ENCODE peak calls at places on chromosomes 3 and 15, in five cellular contexts. D is glutamatergic neuron, I is heart left ventricle, N is cardiac muscle cell, J is pancreas. R is an unnamed sample.

GRCh38 chr3:129001101-129001816 is at the start of gene EFCC1:
- DNase-seq in D (peak), I (peak), N (peak), J (no peak), R (peak)

GRCh38 chr15:88243895-88244787 is 12.4 kb downstream of the NTRK3 start:
- DNase-seq in D (peak), I (no peak), N (peak), J (no peak), R (peak)

GRCh38 chr3:4680881-4681300 is 187.7 kb downstream of the ITPR1 start:
- DNase-seq in D (no peak), I (no peak), N (no peak), J (no peak), R (no peak)

GRCh38 chr15:40291088-40291574 is 8.3 kb upstream of the ANKRD63 start:
- DNase-seq in D (peak), I (peak), N (peak), J (peak), R (peak)

GRCh38 chr15:69530234-69530633 is 77.6 kb downstream of the RPLP1 start:
- DNase-seq in D (no peak), I (no peak), N (no peak), J (no peak), R (no peak)

GRCh38 chr15:58179206-58179605 is 41.0 kb downstream of the AQP9 start:
- DNase-seq in D (no peak), I (no peak), N (no peak), J (no peak), R (no peak)

GRCh38 chr15:31216210-31216911 is 110.3 kb upstream of the KLF13 start:
- DNase-seq in D (peak), I (peak), N (peak), J (peak), R (peak)

GRCh38 chr3:9028134-9028533 is 64.9 kb upstream of the RAD18 start:
- DNase-seq in D (no peak), I (peak), N (no peak), J (peak), R (no peak)

GRCh38 chr3:72776-73175 is 123.8 kb upstream of the CHL1 start:
- DNase-seq in D (no peak), I (no peak), N (no peak), J (no peak), R (no peak)

GRCh38 chr3:136861890-136862610 is at the start of gene NCK1:
- DNase-seq in D (peak), I (peak), N (peak), J (peak), R (peak)

GRCh38 chr3:17182158-17182557 is 297.4 kb downstream of the PLCL2 start:
- DNase-seq in D (no peak), I (no peak), N (no peak), J (no peak), R (no peak)

GRCh38 chr3:15974647-15975046 is 176.9 kb upstream of the ANKRD28 start:
- DNase-seq in D (no peak), I (no peak), N (no peak), J (no peak), R (no peak)
- TF ChIP-seq CTCF in D (peak), I (no peak), N (no peak), J (no peak), R (peak)

GRCh38 chr3:49998326-49998725 is 58.4 kb downstream of the RBM6 start:
- DNase-seq in D (no peak), I (no peak), N (no peak), J (no peak), R (no peak)
- TF ChIP-seq CTCF in D (no peak), I (no peak), N (no peak), J (no peak), R (no peak)

DNA sequence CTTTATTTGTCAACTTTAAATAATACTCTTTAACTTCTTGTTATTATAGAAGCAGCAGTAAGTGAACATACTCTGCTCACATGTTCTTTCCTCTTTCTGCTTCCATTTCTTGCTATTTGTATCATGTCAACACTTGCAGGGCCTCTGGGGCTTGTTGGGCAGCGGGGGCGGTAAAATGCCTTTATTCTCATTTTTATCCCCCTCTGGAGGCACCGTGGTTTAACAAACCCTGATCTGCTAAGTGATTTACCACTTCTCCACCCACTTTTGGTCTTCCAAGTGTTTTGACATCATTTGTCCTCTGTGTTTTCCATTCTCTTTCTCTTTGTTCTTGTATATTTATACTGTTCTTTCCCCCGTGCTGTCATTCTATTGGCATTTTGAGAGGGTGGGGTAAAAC is 33.9 kb downstream of the SCN10A start:
- DNase-seq in D (no peak), I (no peak), N (no peak), J (no peak), R (no peak)
- TF ChIP-seq CTCF in D (no peak), I (no peak), N (no peak), J (no peak), R (no peak)

GRCh38 chr15:25543156-25543555 is 104.3 kb upstream of the UBE3A start:
- DNase-seq in D (no peak), I (peak), N (peak), J (no peak), R (no peak)
- TF ChIP-seq CTCF in D (no peak), I (no peak), N (no peak), J (no peak), R (no peak)

DNA sequence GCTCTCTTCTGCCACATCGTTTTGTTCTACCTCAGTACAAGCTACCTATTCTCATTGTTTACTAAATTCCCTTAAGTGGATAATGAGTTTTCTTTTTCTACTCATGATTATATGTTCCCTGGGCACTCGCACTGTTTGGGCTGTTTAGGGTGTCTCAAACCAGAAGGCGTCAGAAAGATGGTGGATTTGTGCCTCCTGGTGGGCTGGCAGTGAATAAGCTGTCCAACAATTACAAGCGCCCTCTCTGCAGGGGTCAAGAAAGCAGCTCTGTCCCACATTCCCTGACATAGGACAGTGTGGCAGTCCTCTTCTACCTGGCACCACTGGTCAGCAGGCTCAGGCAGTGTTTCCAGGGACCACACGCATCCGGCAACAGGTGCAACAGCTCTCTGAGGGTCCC is 173.4 kb upstream of the PPP2R3A start:
- DNase-seq in D (no peak), I (no peak), N (no peak), J (no peak), R (peak)
- TF ChIP-seq CTCF in D (no peak), I (no peak), N (no peak), J (no peak), R (peak)

GRCh38 chr3:13501958-13502790 is 22.1 kb downstream of the HDAC11 start:
- DNase-seq in D (no peak), I (peak), N (no peak), J (peak), R (no peak)

GRCh38 chr3:13501056-13501455 is 20.9 kb downstream of the HDAC11 start:
- DNase-seq in D (no peak), I (peak), N (no peak), J (peak), R (no peak)

GRCh38 chr3:13501527-13501926 is 21.4 kb downstream of the HDAC11 start:
- DNase-seq in D (no peak), I (no peak), N (no peak), J (peak), R (no peak)

GRCh38 chr3:13498354-13499060 is 18.4 kb downstream of the HDAC11 start:
- DNase-seq in D (no peak), I (peak), N (no peak), J (peak), R (no peak)

DNA sequence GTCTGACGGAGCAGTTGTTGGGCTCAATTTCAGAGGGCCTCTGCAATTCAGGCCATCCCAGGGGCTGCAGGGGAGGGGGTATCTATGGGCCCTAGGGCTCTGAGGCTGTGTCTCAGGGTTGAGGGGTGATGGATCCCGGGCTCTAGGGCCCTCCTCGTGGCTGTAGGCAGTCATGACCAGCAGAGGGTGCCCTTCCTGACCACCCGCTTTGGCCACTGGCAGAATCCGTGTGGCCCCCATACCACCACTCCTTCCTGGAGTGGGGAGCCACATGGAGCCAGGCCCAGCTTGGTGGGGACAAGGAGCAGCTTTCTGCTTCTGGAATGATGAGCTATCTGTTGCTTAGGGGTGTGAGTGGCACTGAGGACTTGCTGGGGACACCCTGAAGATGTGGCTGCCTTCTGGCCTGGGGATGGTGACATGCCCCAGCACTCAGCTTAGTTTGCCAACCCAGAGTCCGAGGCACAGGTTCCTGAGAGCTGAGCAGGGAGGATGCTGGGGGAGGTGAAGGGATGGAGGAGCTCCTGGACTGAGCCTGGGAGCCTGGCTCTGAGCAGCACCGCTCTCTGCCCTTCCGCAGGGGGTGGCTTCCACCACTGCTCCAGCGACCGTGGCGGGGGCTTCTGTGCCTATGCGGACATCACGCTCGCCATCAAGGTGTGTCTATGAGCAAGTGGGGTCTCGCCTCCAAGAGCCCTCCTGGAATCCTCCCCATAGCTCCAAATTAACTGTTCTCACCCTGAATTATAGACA is 20.2 kb downstream of the HDAC11 start:
- DNase-seq in D (peak), I (peak), N (peak), J (peak), R (peak)
- TF ChIP-seq CTCF in D (peak), I (peak), N (peak), J (no peak), R (peak)

GRCh38 chr3:192487032-192487431 is 240.3 kb downstream of the FGF12 start:
- DNase-seq in D (no peak), I (no peak), N (no peak), J (no peak), R (no peak)

GRCh38 chr3:192489579-192489978 is 237.8 kb downstream of the FGF12 start:
- DNase-seq in D (no peak), I (no peak), N (peak), J (no peak), R (no peak)

GRCh38 chr3:192494176-192494575 is 233.2 kb downstream of the FGF12 start:
- DNase-seq in D (no peak), I (no peak), N (no peak), J (no peak), R (no peak)

DNA sequence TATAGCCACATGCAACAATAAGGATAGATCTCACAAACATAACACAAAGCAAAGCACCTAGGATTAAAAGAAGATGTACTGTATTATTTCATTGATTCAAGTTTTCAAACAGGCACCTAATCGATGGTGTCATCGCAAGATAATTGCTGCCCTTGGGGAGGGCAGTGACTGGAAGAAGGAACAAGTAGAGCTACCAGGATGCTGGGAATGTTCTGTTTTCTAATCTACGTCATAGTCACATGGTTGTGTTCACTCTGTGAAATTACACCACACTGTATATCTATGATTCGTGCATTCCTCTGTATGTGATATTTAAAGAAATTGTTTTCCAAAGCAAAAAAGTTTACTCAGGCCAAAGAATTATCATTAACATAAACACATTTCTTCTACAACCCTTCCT is 236.6 kb downstream of the FGF12 start:
- DNase-seq in D (no peak), I (no peak), N (no peak), J (no peak), R (no peak)
- TF ChIP-seq CTCF in D (no peak), I (no peak), N (no peak), J (no peak), R (no peak)

GRCh38 chr3:44318929-44319328 is 19.6 kb upstream of the TCAIM start:
- DNase-seq in D (peak), I (no peak), N (no peak), J (no peak), R (no peak)
- TF ChIP-seq CTCF in D (no peak), I (no peak), N (no peak), J (no peak), R (no peak)

GRCh38 chr15:63157066-63157890 is at the start of gene RPS27L:
- DNase-seq in D (peak), I (peak), N (peak), J (peak), R (peak)

GRCh38 chr15:63156086-63156707 is 1.1 kb downstream of the RPS27L start:
- DNase-seq in D (no peak), I (no peak), N (no peak), J (no peak), R (no peak)

GRCh38 chr15:63156708-63157065 is 590 bp downstream of the RPS27L start:
- DNase-seq in D (peak), I (peak), N (peak), J (peak), R (peak)

GRCh38 chr15:63155486-63155885 is 1.8 kb downstream of the RPS27L start:
- DNase-seq in D (no peak), I (no peak), N (no peak), J (no peak), R (no peak)

DNA sequence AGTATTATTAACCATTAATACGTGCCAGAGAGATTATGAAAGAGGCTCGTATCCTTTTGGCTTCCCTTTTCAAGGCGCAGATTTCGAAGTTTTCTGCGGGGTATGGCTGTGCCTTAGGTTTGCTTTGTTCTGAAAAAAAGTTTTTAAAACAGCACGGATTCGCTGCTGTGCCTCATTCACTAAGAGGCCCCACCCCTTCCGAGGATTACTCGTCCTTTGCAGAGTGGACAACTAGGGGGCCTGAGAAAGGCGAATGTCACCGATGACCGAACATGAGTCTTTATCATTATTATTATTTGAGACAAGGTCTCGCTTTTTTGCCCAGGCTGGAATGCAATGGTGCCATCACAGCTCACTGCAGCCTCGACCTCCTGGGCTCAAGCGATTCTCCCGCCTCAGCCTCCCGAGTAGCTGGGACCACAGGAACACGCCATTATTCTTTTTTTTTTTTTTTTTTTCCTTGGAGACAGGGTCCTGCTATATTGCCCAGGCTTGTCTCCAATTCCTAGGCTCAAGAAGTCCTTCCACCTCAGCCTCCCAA is 684 bp upstream of the RPS27L start:
- DNase-seq in D (peak), I (peak), N (peak), J (no peak), R (peak)
- TF ChIP-seq CTCF in D (no peak), I (peak), N (peak), J (no peak), R (no peak)

R was measured in nephron progenitor cell.